ENCODE peak calls at places on chromosomes 12 and 14, in seven cellular contexts. R, V, E, J, I, T and F are unnamed samples.

GRCh38 chr14:76937181-76938091 is 91.1 kb downstream of the IRF2BPL start:
- DNase-seq in R (peak; percentile 86), V (no peak), E (peak; percentile 54), J (no peak), I (no peak), T (peak; percentile 91), F (no peak)

GRCh38 chr14:20609215-20610001 is 18.2 kb upstream of the RNASE12 start:
- DNase-seq in R (peak; percentile 94), V (peak; percentile 64), E (peak; percentile 83), J (peak; percentile 24), I (peak; percentile 65), T (peak; percentile 86), F (peak; percentile 85)

GRCh38 chr12:90938451-90938850 is 16.5 kb downstream of the CCER1 start:
- DNase-seq in R (peak; percentile 25), V (no peak), E (peak; percentile 34), J (no peak), I (no peak), T (peak; percentile 73), F (no peak)

GRCh38 chr14:35365130-35366047 is 39.2 kb downstream of the NFKBIA start:
- DNase-seq in R (peak; percentile 88), V (peak; percentile 76), E (peak; percentile 92), J (peak; percentile 32), I (peak; percentile 64), T (peak; percentile 92), F (peak; percentile 92)

GRCh38 chr14:55580401-55581010 is 499 bp downstream of the KTN1 start:
- DNase-seq in R (peak; percentile 71), V (peak; percentile 62), E (peak; percentile 30), J (peak; percentile 46), I (peak; percentile 70), T (no peak), F (peak; percentile 85)

GRCh38 chr12:25959069-25959961 is 833 bp downstream of the RASSF8 start:
- DNase-seq in R (peak; percentile 76), V (peak; percentile 64), E (peak; percentile 73), J (no peak), I (peak; percentile 67), T (peak; percentile 85), F (peak; percentile 87)

GRCh38 chr12:94749890-94750289 is 99.5 kb upstream of the TMCC3 start:
- DNase-seq in R (no peak), V (no peak), E (no peak), J (no peak), I (no peak), T (no peak), F (no peak)

GRCh38 chr14:83217492-83217891 is 1683.8 kb upstream of the SEL1L start:
- DNase-seq in R (peak; percentile 53), V (no peak), E (no peak), J (no peak), I (no peak), T (peak; percentile 96), F (peak; percentile 85)

GRCh38 chr12:98373019-98373554 is 142.3 kb upstream of the TMPO start:
- DNase-seq in R (peak; percentile 65), V (no peak), E (peak; percentile 38), J (no peak), I (no peak), T (peak; percentile 51), F (no peak)

GRCh38 chr12:123142518-123142840 is 8.4 kb downstream of the PITPNM2 start:
- DNase-seq in R (no peak), V (no peak), E (no peak), J (no peak), I (no peak), T (no peak), F (no peak)

DNA sequence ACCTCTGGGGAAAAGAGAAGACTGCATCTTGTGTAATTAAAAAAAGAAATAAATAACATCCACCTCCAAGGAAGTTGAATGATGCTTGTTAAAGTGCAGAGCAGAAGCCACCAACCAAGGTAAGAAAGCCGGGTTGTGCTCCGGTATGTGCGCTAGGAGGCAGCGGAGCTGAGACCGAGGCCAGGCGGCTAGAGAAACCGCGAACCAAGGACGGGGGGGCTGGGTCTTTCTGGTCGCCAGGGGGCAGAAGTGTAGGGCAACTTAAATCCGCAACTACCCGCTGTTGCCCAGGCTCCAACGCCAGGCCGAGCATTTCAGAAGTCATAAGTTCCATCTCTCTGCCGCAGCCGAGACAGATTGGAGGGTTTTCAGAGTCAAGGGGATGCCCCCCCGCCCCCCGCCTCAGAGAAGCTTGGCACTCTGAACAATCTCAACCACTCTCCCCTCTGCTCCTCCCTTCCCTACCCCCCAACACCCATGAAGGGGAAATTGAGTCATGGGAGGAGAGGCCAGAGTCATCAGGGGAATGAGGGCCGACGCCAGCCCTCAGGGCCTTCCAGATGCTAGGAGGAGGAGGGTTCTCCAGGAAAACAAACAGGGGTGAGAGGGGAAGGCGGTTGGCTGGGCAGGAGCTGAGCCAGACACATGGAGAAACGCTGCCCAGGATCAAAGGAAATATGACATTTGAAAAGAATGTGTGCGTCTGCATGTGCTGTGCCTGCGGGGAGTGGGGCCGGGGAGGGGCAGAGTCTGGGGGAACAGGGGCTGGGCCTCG is 2.2 kb upstream of the NFATC4 start:
- DNase-seq in R (peak; percentile 95), V (peak; percentile 90), E (peak; percentile 64), J (peak; percentile 42), I (peak; percentile 84), T (peak; percentile 88), F (peak; percentile 95)
- TF ChIP-seq CTCF in R (peak; percentile 98), V (peak; percentile 87), E (peak; percentile 89), J (peak; percentile 32), I (peak; percentile 81), T (peak; percentile 95), F (peak; percentile 75)

DNA sequence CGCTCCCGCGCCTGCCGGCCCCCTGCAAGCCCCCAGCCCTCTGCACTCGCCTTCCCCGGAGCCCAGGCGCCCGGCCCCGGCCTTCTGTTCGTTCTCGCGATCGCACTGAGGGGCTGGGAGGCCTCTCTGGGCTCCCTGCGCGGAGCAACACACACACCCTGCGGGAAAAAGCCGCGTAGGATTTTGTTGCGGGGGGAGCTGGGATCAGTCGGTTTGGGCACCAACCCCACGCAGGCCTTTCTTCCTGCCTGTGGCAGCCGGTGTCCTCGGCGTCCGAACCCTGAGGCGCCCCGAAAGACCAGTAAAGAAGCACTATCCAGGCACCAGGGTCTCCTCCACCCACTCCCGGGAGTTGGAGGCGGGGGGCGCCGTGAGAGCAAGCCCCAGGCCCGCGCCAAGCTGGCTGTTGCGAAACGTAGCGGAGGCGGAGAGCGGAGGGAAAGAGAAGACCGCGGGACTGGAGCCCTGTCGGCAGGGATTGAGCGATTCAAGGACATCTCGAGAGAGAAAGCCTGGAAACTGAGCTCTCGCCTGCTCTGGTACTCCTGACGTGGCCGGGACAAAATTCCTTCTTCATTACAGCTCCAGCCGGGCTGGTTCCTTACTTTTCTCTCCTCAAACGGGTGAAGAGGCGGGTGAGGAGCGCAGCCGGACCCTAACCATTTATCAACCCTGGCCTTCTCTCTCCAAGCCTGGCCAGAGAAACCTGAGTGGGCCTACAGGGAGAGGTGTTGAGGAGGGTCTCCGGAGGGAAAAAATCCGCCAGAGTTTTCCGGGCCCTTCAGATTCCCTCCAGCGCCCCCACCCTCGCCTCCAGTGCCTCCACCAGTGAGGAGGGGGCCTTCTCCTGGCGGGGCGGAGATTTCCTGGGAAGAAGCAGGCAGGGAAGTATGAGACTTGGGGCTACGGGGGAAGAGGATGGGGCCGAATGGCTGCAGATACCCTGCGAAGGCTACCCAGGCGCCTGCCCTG is 1.7 kb upstream of the HOXC5 start:
- DNase-seq in R (peak; percentile 74), V (no peak), E (no peak), J (no peak), I (peak; percentile 45), T (peak; percentile 19), F (peak; percentile 86)
- H3K4me1 ChIP-seq in R (peaks cover 51% of the 10 kb centered on the region), V (peaks cover 13% of the 10 kb centered on the region), E (peaks cover 24% of the 10 kb centered on the region), J (peaks cover 31% of the 10 kb centered on the region), I (no peaks in the 10 kb centered on the region), T (no peaks in the 10 kb centered on the region), F (peaks cover 9% of the 10 kb centered on the region)

GRCh38 chr12:19596755-19597154 is 157.5 kb downstream of the AEBP2 start:
- DNase-seq in R (no peak), V (no peak), E (no peak), J (no peak), I (no peak), T (no peak), F (no peak)
- H3K4me3 ChIP-seq in R (no peak overlapping the region), V (no peak overlapping the region), E (no peak overlapping the region), J (no peak overlapping the region), I (no peak overlapping the region), T (no peak overlapping the region), F (no peak overlapping the region)

DNA sequence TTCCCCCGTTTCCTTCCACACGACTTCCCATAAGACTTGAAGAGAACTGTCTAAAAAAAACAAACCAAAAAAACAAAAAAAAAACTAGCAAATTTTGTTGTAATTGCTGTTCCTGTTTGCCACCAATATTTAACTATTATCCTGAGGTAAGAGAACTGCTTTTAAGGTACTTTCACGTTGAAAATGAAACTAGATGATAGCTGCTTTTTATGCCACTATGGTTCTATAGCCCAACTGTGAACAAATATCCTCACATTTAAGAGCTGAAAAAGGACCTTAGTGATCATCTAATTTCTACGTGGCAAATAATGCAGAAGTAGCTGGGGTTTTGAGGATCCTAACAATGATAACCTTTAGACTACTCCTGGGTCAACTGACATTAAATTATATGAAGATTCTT is 98.6 kb downstream of the TAOK3 start:
- DNase-seq in R (no peak), V (no peak), E (no peak), J (no peak), I (no peak), T (no peak), F (no peak)
- TF ChIP-seq CTCF in R (no peak), V (no peak), E (no peak), J (no peak), I (no peak), T (no peak), F (no peak)

GRCh38 chr12:46933947-46934346 is 108.2 kb upstream of the SLC38A4 start:
- DNase-seq in R (peak; percentile 39), V (no peak), E (peak; percentile 52), J (no peak), I (no peak), T (peak; percentile 77), F (no peak)

GRCh38 chr12:46938071-46938678 is 112.4 kb upstream of the SLC38A4 start:
- DNase-seq in R (no peak), V (no peak), E (peak; percentile 73), J (no peak), I (peak; percentile 58), T (peak; percentile 34), F (no peak)

GRCh38 chr12:46934374-46935111 is 108.7 kb upstream of the SLC38A4 start:
- DNase-seq in R (no peak), V (no peak), E (no peak), J (no peak), I (no peak), T (no peak), F (no peak)

GRCh38 chr12:46936042-46936441 is 110.2 kb upstream of the SLC38A4 start:
- DNase-seq in R (no peak), V (no peak), E (no peak), J (no peak), I (no peak), T (no peak), F (no peak)

DNA sequence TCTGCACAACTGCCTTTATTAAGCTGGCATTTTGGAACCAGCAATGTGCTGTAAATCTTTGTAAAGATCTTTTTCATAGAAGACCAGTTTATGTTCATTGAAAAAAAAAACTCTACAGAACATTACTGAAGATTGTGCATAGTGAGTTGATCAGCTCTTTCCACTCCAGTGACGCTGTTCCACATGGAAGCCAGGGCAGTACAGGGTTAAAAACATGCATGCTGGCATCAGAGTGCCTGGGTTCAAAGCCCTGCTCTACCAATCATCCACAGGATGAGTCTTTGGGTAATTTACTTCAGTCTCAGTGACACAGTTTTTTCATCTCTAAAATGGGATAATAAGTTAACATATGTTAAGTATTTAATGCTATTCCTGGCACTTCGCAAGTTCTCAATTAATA is 109.7 kb upstream of the SLC38A4 start:
- DNase-seq in R (no peak), V (no peak), E (no peak), J (no peak), I (no peak), T (no peak), F (no peak)
- H3K4me1 ChIP-seq in R (no peaks in the 10 kb centered on the region), V (no peaks in the 10 kb centered on the region), E (peaks cover 8% of the 10 kb centered on the region), J (no peaks in the 10 kb centered on the region), I (no peaks in the 10 kb centered on the region), T (peaks cover 2% of the 10 kb centered on the region), F (no peaks in the 10 kb centered on the region)

GRCh38 chr14:22870811-22871199 is 735 bp upstream of the LRP10 start:
- DNase-seq in R (no peak), V (no peak), E (no peak), J (no peak), I (no peak), T (no peak), F (no peak)
- H3K4me3 ChIP-seq in R (peak overlapping the region; percentile 1), V (peak overlapping the region; percentile 87), E (peak overlapping the region; percentile 40), J (peak overlapping the region; percentile 82), I (peak overlapping the region; percentile 79), T (peak overlapping the region; percentile 79), F (peak overlapping the region; percentile 75)